ENCODE peak calls at places on chromosomes 6 and 20, in five cellular contexts. One of them, this sample, is unnamed.

GRCh38 chr20:19928379-19929360 is 88.5 kb upstream of the NAA20 start:
- DNase-seq in K562: no peak
- DNase-seq in SK-N-SH: no peak
- DNase-seq in HepG2: no peak
- DNase-seq in GM12878: no peak
- DNase-seq in this sample: no peak

GRCh38 chr6:42075159-42075838 is 25.0 kb downstream of the TAF8 start:
- DNase-seq in HepG2: peak
- DNase-seq in K562: peak
- DNase-seq in GM12878: no peak
- DNase-seq in SK-N-SH: peak
- DNase-seq in this sample: no peak

GRCh38 chr6:15255481-15256414 is 9.9 kb downstream of the JARID2 start:
- DNase-seq in GM12878: peak
- DNase-seq in SK-N-SH: no peak
- DNase-seq in K562: no peak
- DNase-seq in HepG2: no peak
- DNase-seq in this sample: no peak

GRCh38 chr6:144152334-144152900 is 2.1 kb downstream of the STX11 start:
- DNase-seq in HepG2: no peak
- DNase-seq in K562: no peak
- DNase-seq in SK-N-SH: no peak
- DNase-seq in GM12878: no peak
- DNase-seq in this sample: no peak

GRCh38 chr6:157668034-157668401 is 155.0 kb upstream of the SNX9 start:
- DNase-seq in HepG2: no peak
- DNase-seq in GM12878: no peak
- DNase-seq in SK-N-SH: no peak
- DNase-seq in K562: no peak
- DNase-seq in this sample: no peak

GRCh38 chr6:106556368-106556960 is 72.8 kb downstream of the RTN4IP1 start:
- DNase-seq in SK-N-SH: no peak
- DNase-seq in HepG2: peak
- DNase-seq in K562: no peak
- DNase-seq in GM12878: no peak
- DNase-seq in this sample: no peak

GRCh38 chr6:151475653-151476523 is 17.9 kb upstream of the CCDC170 start:
- DNase-seq in SK-N-SH: peak
- DNase-seq in HepG2: peak
- DNase-seq in K562: peak
- DNase-seq in GM12878: no peak
- DNase-seq in this sample: peak

GRCh38 chr6:148324297-148325007 is 18.2 kb upstream of the SASH1 start:
- DNase-seq in GM12878: no peak
- DNase-seq in HepG2: no peak
- DNase-seq in K562: no peak
- DNase-seq in SK-N-SH: no peak
- DNase-seq in this sample: no peak

GRCh38 chr6:160755168-160755567 is 53.1 kb downstream of the PLG start:
- DNase-seq in HepG2: no peak
- DNase-seq in SK-N-SH: no peak
- DNase-seq in GM12878: no peak
- DNase-seq in K562: no peak
- DNase-seq in this sample: no peak

GRCh38 chr6:56514395-56514794 is 128.3 kb downstream of the DST start:
- DNase-seq in SK-N-SH: no peak
- DNase-seq in K562: no peak
- DNase-seq in HepG2: no peak
- DNase-seq in GM12878: no peak
- DNase-seq in this sample: no peak

GRCh38 chr6:1792989-1793388 is 183.3 kb downstream of the FOXC1 start:
- DNase-seq in GM12878: no peak
- DNase-seq in HepG2: peak
- DNase-seq in SK-N-SH: no peak
- DNase-seq in K562: peak
- DNase-seq in this sample: no peak

GRCh38 chr6:117502580-117502979 is 20.1 kb downstream of the DCBLD1 start:
- DNase-seq in SK-N-SH: no peak
- DNase-seq in K562: no peak
- DNase-seq in GM12878: no peak
- DNase-seq in HepG2: no peak
- DNase-seq in this sample: no peak

GRCh38 chr6:40845588-40845987 is 193.4 kb downstream of the UNC5CL start:
- DNase-seq in K562: peak
- DNase-seq in GM12878: no peak
- DNase-seq in HepG2: peak
- DNase-seq in SK-N-SH: no peak
- DNase-seq in this sample: peak

GRCh38 chr6:138544521-138544920 is 45.2 kb upstream of the NHSL1 start:
- DNase-seq in K562: no peak
- DNase-seq in SK-N-SH: no peak
- DNase-seq in GM12878: no peak
- DNase-seq in HepG2: no peak
- DNase-seq in this sample: no peak
- TF ChIP-seq POLR2AphosphoS5 in K562: no peak
- TF ChIP-seq POLR2AphosphoS5 in SK-N-SH: no peak
- TF ChIP-seq POLR2AphosphoS5 in GM12878: no peak
- TF ChIP-seq POLR2AphosphoS5 in HepG2: no peak
- TF ChIP-seq POLR2AphosphoS5 in this sample: no peak

GRCh38 chr6:33609019-33609418 is 12.1 kb upstream of the ITPR3 start:
- DNase-seq in HepG2: no peak
- DNase-seq in SK-N-SH: no peak
- DNase-seq in GM12878: no peak
- DNase-seq in K562: no peak
- DNase-seq in this sample: no peak

GRCh38 chr6:33607126-33607783 is 13.9 kb upstream of the ITPR3 start:
- DNase-seq in K562: no peak
- DNase-seq in SK-N-SH: peak
- DNase-seq in GM12878: no peak
- DNase-seq in HepG2: no peak
- DNase-seq in this sample: peak

GRCh38 chr6:33606642-33607041 is 14.5 kb upstream of the ITPR3 start:
- DNase-seq in K562: no peak
- DNase-seq in GM12878: no peak
- DNase-seq in SK-N-SH: no peak
- DNase-seq in HepG2: no peak
- DNase-seq in this sample: no peak

GRCh38 chr6:33609444-33610034 is 11.6 kb upstream of the ITPR3 start:
- DNase-seq in HepG2: no peak
- DNase-seq in SK-N-SH: no peak
- DNase-seq in GM12878: no peak
- DNase-seq in K562: no peak
- DNase-seq in this sample: no peak

DNA sequence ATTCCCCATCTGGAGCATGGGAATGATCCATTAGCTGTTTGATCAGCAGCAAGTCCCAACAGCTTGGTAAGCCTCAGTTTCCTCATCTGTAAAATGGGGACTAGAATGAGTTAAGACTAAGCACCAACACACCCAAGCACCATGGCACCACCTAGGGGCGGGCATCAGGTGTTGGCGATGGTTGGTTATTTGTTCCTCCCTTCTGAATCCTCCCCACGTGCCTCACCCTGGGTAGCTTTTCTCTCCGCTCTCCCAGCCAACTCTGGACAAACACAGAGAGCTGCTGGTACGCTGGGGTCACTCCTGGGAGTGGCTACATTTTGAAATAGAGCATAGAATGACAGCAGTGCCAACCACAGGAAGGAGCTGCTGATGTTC is 13.3 kb upstream of the ITPR3 start:
- DNase-seq in GM12878: no peak
- DNase-seq in HepG2: peak
- DNase-seq in SK-N-SH: peak
- DNase-seq in K562: no peak
- DNase-seq in this sample: no peak
- TF ChIP-seq RFX5 in GM12878: no peak
- TF ChIP-seq RFX5 in HepG2: no peak
- TF ChIP-seq RFX5 in SK-N-SH: no peak
- TF ChIP-seq RFX5 in K562: no peak
- TF ChIP-seq RFX5 in this sample: no peak

DNA sequence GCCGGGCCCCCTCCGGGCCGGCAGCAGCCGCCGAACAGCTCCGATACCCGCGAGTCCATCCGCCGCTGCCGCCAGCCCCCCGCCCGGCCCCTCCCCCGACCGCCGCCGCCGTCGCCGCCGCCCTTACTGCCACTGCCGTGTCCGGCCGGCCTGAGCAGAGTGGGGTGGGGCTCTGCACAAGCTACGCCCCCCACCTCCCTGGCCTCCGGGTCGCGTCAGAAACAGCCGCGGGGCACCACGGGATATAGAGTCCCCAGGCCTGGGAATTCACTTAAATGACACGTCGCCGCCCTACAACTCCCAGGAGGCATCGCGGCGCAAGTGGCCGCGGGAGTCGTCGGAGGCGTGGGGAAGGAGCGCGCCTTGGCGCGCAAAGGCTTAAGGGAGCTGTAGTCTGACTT is at the start of gene GTPBP2:
- DNase-seq in GM12878: peak
- DNase-seq in SK-N-SH: peak
- DNase-seq in HepG2: peak
- DNase-seq in K562: peak
- DNase-seq in this sample: peak
- TF ChIP-seq POLR2AphosphoS5 in GM12878: no peak
- TF ChIP-seq POLR2AphosphoS5 in SK-N-SH: no peak
- TF ChIP-seq POLR2AphosphoS5 in HepG2: no peak
- TF ChIP-seq POLR2AphosphoS5 in K562: no peak
- TF ChIP-seq POLR2AphosphoS5 in this sample: no peak

DNA sequence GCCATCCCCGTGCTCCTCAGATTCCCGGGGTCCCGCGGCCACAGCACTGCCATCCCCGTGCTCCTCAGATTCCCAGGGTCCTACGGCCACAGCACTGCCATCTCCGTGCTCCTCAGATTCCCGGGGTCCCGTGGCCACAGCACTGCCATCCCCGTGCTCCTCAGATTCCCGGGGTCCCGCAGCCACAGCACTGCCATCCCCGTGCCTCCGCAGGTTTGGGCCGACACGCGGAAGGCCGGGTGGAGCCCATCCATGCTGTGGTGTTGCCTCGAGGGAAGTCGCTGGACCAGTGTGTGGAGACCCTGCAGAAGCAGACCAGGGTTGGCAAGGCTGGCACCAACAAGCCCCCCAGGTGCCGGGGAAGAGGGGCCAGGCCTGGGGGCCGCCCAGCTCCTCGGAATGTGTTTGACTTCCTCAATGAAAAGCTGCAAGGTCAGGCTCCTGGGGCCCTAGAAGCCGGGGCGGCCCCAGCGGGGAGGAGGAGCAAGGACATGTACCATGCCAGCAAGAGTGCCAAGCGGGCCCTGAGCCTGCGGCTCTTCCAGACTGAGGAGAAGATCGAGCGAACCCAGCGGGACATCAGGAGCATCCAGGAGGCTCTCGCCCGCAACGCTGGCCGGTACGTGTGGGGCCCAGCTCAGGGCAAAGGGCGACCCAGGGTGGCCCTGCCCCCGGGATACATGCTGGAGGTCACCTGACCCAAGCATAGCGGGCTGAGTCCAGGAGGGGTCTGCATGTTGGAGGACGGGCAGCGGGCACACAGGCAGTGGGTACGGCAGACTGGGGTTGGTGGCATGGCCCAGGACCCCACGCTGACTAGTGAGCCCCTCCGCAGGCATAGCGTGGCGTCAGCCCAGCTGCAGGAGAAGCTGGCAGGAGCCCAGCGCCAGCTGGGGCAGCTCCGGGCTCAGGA is 1.3 kb upstream of the LIME1 start:
- DNase-seq in SK-N-SH: peak
- DNase-seq in K562: peak
- DNase-seq in GM12878: no peak
- DNase-seq in HepG2: no peak
- DNase-seq in this sample: no peak
- TF ChIP-seq RFX5 in SK-N-SH: no peak
- TF ChIP-seq RFX5 in K562: no peak
- TF ChIP-seq RFX5 in GM12878: no peak
- TF ChIP-seq RFX5 in HepG2: no peak
- TF ChIP-seq RFX5 in this sample: no peak

GRCh38 chr20:62262064-62262463 is 23.7 kb downstream of the OSBPL2 start:
- DNase-seq in K562: no peak
- DNase-seq in GM12878: no peak
- DNase-seq in HepG2: no peak
- DNase-seq in SK-N-SH: no peak
- DNase-seq in this sample: no peak
- TF ChIP-seq POLR2AphosphoS5 in K562: no peak
- TF ChIP-seq POLR2AphosphoS5 in GM12878: no peak
- TF ChIP-seq POLR2AphosphoS5 in HepG2: no peak
- TF ChIP-seq POLR2AphosphoS5 in SK-N-SH: no peak
- TF ChIP-seq POLR2AphosphoS5 in this sample: no peak